ENCODE peak calls at places on chromosomes 6 and 20, in five cellular contexts. F is D341Med; G is stimulated activated CD4-positive, alpha-beta T cell treated with anti-CD3 and anti-CD28 coated beads, Interleukin-4, amount 100 ng/mL, for 1 hour; N is WTC11; E is CD8-positive, alpha-beta T cell. V is an unnamed sample.

GRCh38 chr20:22584922-22585785 is 782 bp upstream of the FOXA2 start:
- DNase-seq in E (no peak), F (no peak), N (peak), G (no peak), V (peak)

GRCh38 chr6:91824346-91824745 is 1237.5 kb upstream of the MAP3K7 start:
- DNase-seq in N (no peak), F (no peak), E (no peak), G (no peak), V (no peak)

GRCh38 chr6:16392010-16392409 is 153.6 kb downstream of the GMPR start:
- DNase-seq in F (no peak), E (no peak), G (no peak), N (no peak), V (no peak)

GRCh38 chr20:32365560-32365959 is 7.4 kb downstream of the ASXL1 start:
- DNase-seq in G (no peak), E (no peak), F (no peak), N (no peak), V (no peak)

GRCh38 chr6:46935687-46936086 is 13.9 kb upstream of the ADGRF5 start:
- DNase-seq in G (no peak), F (no peak), E (no peak), N (peak), V (no peak)

GRCh38 chr6:157879034-157879872 is 56.2 kb downstream of the SNX9 start:
- DNase-seq in E (no peak), N (no peak), F (no peak), G (no peak), V (no peak)

GRCh38 chr6:52416629-52417151 is 3.5 kb upstream of the EFHC1 start:
- DNase-seq in F (peak), N (no peak), G (no peak), E (no peak), V (peak)

GRCh38 chr6:45923831-45924391 is 91.7 kb downstream of the CLIC5 start:
- DNase-seq in F (no peak), N (no peak), E (no peak), G (no peak), V (no peak)

GRCh38 chr6:24933266-24933665 is 2.5 kb downstream of the RIPOR2 start:
- DNase-seq in G (no peak), N (no peak), E (no peak), F (no peak), V (no peak)

GRCh38 chr20:58466729-58467571 is 48.2 kb downstream of the APCDD1L start:
- DNase-seq in N (no peak), F (no peak), G (no peak), E (no peak), V (no peak)

GRCh38 chr6:113402541-113402940 is 454.6 kb upstream of the MARCKS start:
- DNase-seq in N (no peak), F (no peak), G (no peak), E (no peak), V (no peak)

GRCh38 chr6:163346529-163346961 is 68.0 kb upstream of the QKI start:
- DNase-seq in N (no peak), G (no peak), E (no peak), F (no peak), V (no peak)

GRCh38 chr20:32457476-32457986 is 99.4 kb downstream of the ASXL1 start:
- DNase-seq in N (peak), G (no peak), F (peak), E (no peak), V (no peak)

GRCh38 chr6:170131351-170131750 is 159.5 kb downstream of the DLL1 start:
- DNase-seq in G (no peak), F (no peak), E (no peak), N (no peak), V (no peak)

GRCh38 chr6:132257561-132257960 is 143.7 kb downstream of the MOXD1 start:
- DNase-seq in N (no peak), F (no peak), E (no peak), G (no peak), V (no peak)

GRCh38 chr20:43459022-43459942 is 1.6 kb downstream of the SRSF6 start:
- DNase-seq in G (no peak), F (no peak), E (no peak), N (no peak), V (peak)

GRCh38 chr6:81962198-81962597 is 209.7 kb upstream of the TENT5A start:
- DNase-seq in F (no peak), N (no peak), E (no peak), G (no peak), V (no peak)